ENCODE peak calls at places on chromosomes 13 and 19, in five cellular contexts. Z is heart left ventricle, O is thoracic aorta, S is right atrium auricular region, F is neural crest cell. D is an unnamed sample.

GRCh38 chr19:39356647-39357046 is 14.4 kb downstream of the SAMD4B start:
- DNase-seq in Z (no peak), O (no peak), S (no peak), F (no peak), D (no peak)

GRCh38 chr13:39779337-39780270 is 124.1 kb downstream of the COG6 start:
- DNase-seq in Z (no peak), O (no peak), S (no peak), F (no peak), D (no peak)

GRCh38 chr13:35978607-35979316 is 152.4 kb downstream of the DCLK1 start:
- DNase-seq in Z (no peak), O (no peak), S (no peak), F (peak), D (no peak)

GRCh38 chr13:100646030-100646673 is 28.4 kb downstream of the TMTC4 start:
- DNase-seq in Z (no peak), O (no peak), S (no peak), F (peak), D (no peak)

GRCh38 chr13:38361551-38362262 is 12.1 kb downstream of the UFM1 start:
- DNase-seq in Z (no peak), O (no peak), S (no peak), F (no peak), D (no peak)

GRCh38 chr19:56538761-56539263 is at the start of gene ZFP28:
- DNase-seq in Z (peak), O (peak), S (no peak), F (peak), D (peak)

GRCh38 chr19:17944301-17944700 is 11.5 kb downstream of the CCDC124 start:
- DNase-seq in Z (no peak), O (no peak), S (no peak), F (no peak), D (no peak)

GRCh38 chr13:99237981-99238662 is 20.1 kb downstream of the GPR18 start:
- DNase-seq in Z (no peak), O (no peak), S (no peak), F (no peak), D (no peak)

GRCh38 chr13:111210945-111211469 is 95.9 kb downstream of the ARHGEF7 start:
- DNase-seq in Z (no peak), O (no peak), S (no peak), F (no peak), D (no peak)

GRCh38 chr19:3269972-3270667 is 45.7 kb downstream of the CELF5 start:
- DNase-seq in Z (no peak), O (no peak), S (no peak), F (no peak), D (no peak)

GRCh38 chr19:8611890-8612806 is 1.6 kb upstream of the ADAMTS10 start:
- DNase-seq in Z (peak), O (peak), S (peak), F (no peak), D (no peak)

GRCh38 chr19:19434483-19435045 is 29.1 kb downstream of the GATAD2A start:
- DNase-seq in Z (peak), O (no peak), S (peak), F (no peak), D (no peak)

GRCh38 chr19:33702606-33703437 is 81.1 kb downstream of the CHST8 start:
- DNase-seq in Z (peak), O (no peak), S (no peak), F (no peak), D (no peak)

GRCh38 chr13:105395041-105395440 is 1140.4 kb downstream of the EFNB2 start:
- DNase-seq in Z (no peak), O (no peak), S (no peak), F (no peak), D (no peak)

GRCh38 chr19:29842471-29843179 is 30.8 kb downstream of the CCNE1 start:
- DNase-seq in Z (no peak), O (no peak), S (no peak), F (no peak), D (no peak)

GRCh38 chr13:113231306-113232207 is 22.1 kb downstream of the CUL4A start:
- DNase-seq in Z (no peak), O (no peak), S (no peak), F (no peak), D (no peak)

GRCh38 chr19:44548736-44549135 is 19.3 kb upstream of the CEACAM20 start:
- DNase-seq in Z (no peak), O (no peak), S (peak), F (no peak), D (no peak)

DNA sequence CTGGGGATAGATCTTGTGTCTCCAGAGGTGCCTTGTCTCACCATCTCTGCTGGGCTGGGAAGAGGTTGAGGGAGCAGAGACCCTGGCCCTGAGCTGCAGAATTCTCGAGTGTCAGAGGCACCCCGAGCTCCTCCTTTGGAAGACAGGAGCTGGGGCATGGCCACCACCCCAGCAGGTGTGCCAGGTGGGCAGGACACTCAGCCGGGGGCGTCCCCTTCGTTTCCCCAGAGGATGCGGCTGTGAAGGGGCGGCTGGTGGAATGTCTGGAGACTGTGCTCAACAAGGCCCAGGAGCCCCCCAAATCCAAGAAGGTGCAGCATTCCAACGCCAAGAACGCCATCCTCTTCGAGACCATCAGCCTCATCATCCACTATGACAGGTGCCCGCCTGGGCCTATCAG is 14.5 kb downstream of the FUZ start:
- DNase-seq in Z (no peak), O (no peak), S (no peak), F (no peak), D (no peak)
- TF ChIP-seq CTCF in Z (no peak), O (no peak), S (no peak), F (no peak), D (no peak)

GRCh38 chr19:4649392-4650094 is 10.2 kb downstream of the TNFAIP8L1 start:
- DNase-seq in Z (no peak), O (no peak), S (no peak), F (no peak), D (no peak)

GRCh38 chr19:4653793-4654436 is 14.6 kb downstream of the TNFAIP8L1 start:
- DNase-seq in Z (no peak), O (no peak), S (no peak), F (no peak), D (no peak)

GRCh38 chr19:4652075-4652474 is 12.8 kb downstream of the TNFAIP8L1 start:
- DNase-seq in Z (no peak), O (no peak), S (no peak), F (no peak), D (no peak)

GRCh38 chr19:4647676-4648644 is 8.6 kb downstream of the TNFAIP8L1 start:
- DNase-seq in Z (peak), O (no peak), S (peak), F (no peak), D (no peak)

DNA sequence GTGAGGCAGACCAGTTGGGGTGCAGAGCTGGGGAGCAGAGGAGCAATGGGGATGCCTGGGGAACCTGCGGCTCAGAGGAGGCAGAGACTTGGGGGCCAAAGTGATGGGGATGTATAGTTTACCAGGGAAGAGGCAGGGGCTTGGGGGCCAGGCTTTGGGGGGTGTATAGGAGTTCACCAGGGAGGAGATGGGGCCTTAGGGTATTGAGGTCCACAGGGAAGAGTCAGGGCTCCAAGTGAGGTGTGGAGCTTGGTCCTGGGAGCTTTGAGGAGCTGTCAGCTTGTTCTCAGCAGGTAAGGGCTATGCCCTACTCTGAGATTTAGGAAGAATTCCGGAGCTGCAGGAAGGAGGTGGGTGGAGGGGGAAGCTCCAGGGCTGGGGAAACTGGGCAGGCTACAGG is 10.8 kb downstream of the TNFAIP8L1 start:
- DNase-seq in Z (no peak), O (no peak), S (no peak), F (no peak), D (no peak)
- TF ChIP-seq CTCF in Z (no peak), O (no peak), S (no peak), F (no peak), D (no peak)

GRCh38 chr19:489418-490196 is 6.7 kb upstream of the MADCAM1 start:
- DNase-seq in Z (no peak), O (no peak), S (no peak), F (no peak), D (no peak)

GRCh38 chr19:493391-494170 is 2.7 kb upstream of the MADCAM1 start:
- DNase-seq in Z (peak), O (no peak), S (no peak), F (no peak), D (no peak)

GRCh38 chr19:494171-495046 is 1.9 kb upstream of the MADCAM1 start:
- DNase-seq in Z (peak), O (no peak), S (no peak), F (no peak), D (no peak)

GRCh38 chr19:491146-491741 is 5.0 kb upstream of the MADCAM1 start:
- DNase-seq in Z (peak), O (no peak), S (no peak), F (no peak), D (no peak)

GRCh38 chr19:492091-492531 is 4.2 kb upstream of the MADCAM1 start:
- DNase-seq in Z (peak), O (no peak), S (no peak), F (no peak), D (no peak)
- TF ChIP-seq CTCF in Z (no peak), O (no peak), S (no peak), F (no peak), D (no peak)

DNA sequence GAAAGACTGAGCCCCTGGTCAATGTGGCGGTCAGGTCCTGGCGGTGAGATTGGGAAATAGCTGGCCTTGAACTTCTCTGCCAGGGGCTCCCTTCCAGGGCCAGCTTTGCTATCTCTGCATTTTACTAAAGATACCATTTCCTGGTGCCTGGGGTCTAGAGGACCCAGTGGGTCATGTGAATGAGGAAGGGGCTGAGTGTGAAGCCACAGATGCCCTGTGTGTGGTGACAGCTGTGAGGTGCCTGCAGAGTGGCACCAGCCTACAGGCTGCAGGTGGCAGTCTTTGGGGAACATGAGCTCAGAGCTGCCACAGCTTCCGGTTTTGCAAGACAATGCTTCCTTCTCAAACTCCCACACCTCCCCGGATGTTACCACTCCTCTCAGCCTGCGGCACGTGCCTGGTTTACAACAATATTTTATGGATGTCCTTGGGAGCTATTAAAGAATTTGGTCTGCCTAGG is 5.2 kb upstream of the MLNR start:
- DNase-seq in Z (peak), O (no peak), S (no peak), F (no peak), D (no peak)
- TF ChIP-seq CTCF in Z (no peak), O (no peak), S (no peak), F (no peak), D (no peak)

DNA sequence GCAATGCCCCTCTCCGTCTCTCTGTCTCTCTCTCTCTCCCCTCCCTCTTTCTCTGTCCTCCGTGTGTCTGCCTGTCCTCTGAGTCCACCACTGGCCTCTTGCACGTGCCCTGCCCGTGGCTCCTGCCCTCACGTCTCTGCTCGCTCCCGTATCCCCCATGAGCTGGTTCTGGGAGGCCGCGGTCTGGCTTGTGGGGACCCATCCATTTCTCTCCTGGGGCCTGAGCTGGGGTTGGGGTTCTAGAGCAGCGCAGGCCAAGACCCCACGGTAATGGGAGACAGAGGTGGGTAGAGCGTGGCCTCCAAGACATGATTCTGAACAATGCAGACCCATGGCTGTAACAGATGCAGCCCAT is 19.0 kb downstream of the C2CD4C start:
- DNase-seq in Z (no peak), O (no peak), S (no peak), F (no peak), D (no peak)
- TF ChIP-seq CTCF in Z (no peak), O (no peak), S (no peak), F (no peak), D (no peak)

GRCh38 chr19:35561436-35561835 is 2.0 kb downstream of the ATP4A start:
- DNase-seq in Z (no peak), O (no peak), S (no peak), F (no peak), D (no peak)

GRCh38 chr19:35563207-35563829 is at the start of gene ATP4A:
- DNase-seq in Z (no peak), O (no peak), S (no peak), F (no peak), D (no peak)

GRCh38 chr19:35560677-35561076 is 2.8 kb downstream of the ATP4A start:
- DNase-seq in Z (no peak), O (no peak), S (no peak), F (no peak), D (no peak)

GRCh38 chr19:35562336-35562735 is 1.1 kb downstream of the ATP4A start:
- DNase-seq in Z (no peak), O (no peak), S (no peak), F (no peak), D (no peak)

DNA sequence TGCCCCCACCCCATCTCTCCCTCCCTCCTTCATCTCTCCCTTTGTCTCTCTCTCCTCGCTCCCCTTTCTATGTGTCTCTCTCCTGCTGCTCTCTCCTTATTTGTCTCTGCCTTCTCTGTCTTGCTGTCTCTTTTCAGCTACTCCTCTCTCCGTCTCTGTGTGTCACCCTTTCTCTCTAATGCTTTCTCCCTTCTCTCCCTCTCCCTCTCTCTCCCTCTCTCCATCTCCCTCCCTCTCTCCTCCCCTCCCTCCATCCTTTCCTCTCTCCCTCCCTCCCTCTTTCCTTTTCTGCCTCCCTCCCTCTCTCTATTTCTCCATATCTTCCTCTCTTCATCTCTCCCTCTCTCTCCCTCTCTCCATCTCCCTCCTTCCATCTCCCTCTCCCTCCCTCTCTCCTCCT is 682 bp downstream of the ATP4A start:
- DNase-seq in Z (no peak), O (no peak), S (no peak), F (no peak), D (no peak)
- TF ChIP-seq CTCF in Z (no peak), O (no peak), S (no peak), F (no peak), D (no peak)

GRCh38 chr13:24878340-24878739 is 114.4 kb downstream of the RNF17 start:
- DNase-seq in Z (no peak), O (no peak), S (no peak), F (no peak), D (no peak)
- TF ChIP-seq CTCF in Z (no peak), O (no peak), S (no peak), F (no peak), D (no peak)

GRCh38 chr13:49247722-49248432 is at the start of gene CDADC1:
- DNase-seq in Z (peak), O (peak), S (peak), F (peak), D (peak)

GRCh38 chr13:49253310-49253709 is 5.6 kb downstream of the CDADC1 start:
- DNase-seq in Z (no peak), O (no peak), S (no peak), F (no peak), D (no peak)

GRCh38 chr13:49253997-49254396 is 6.3 kb downstream of the CDADC1 start:
- DNase-seq in Z (no peak), O (no peak), S (no peak), F (no peak), D (no peak)

GRCh38 chr13:49246850-49247721 is 639 bp upstream of the CDADC1 start:
- DNase-seq in Z (no peak), O (no peak), S (no peak), F (no peak), D (no peak)

DNA sequence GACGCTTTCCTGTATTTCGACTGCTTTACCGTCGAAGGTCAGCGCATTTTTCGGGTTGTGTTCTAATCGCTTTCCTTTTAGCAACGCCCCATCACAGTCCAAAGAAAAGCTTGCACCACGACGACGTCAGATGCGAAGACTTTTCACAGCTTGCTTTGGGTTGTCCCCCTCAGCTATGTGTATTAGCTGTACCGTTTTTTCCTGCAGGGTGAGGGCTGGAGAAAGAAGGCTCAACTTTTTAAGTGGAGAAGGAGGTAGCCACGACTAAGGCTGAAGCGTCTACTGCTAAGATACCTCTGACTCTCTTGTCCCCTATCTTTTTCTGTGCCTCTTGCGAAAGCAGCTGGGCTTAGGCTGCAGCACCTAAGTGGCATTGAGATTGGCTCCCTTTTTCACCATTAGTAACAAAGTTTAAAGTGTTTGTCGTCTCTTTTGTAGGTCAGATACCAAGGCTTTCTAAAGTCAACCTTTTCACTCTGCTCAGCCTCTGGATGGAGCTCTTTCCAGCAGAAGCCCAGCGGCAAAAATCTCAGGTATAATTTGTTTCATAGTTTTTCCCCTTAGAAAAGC is 793 bp downstream of the CDADC1 start:
- DNase-seq in Z (no peak), O (no peak), S (peak), F (no peak), D (no peak)
- TF ChIP-seq CTCF in Z (no peak), O (no peak), S (no peak), F (no peak), D (no peak)

GRCh38 chr13:82829040-82829439 is 1053.2 kb downstream of the SLITRK1 start:
- DNase-seq in Z (no peak), O (no peak), S (no peak), F (no peak), D (no peak)
- TF ChIP-seq CTCF in Z (no peak), O (no peak), S (no peak), F (no peak), D (no peak)

D was measured in type B pancreatic cell.